ENCODE peak calls at places on chromosome 4, in eight cellular contexts. L, Y, V, U, C, X, H and J are unnamed samples.

GRCh38 chr4:4260185-4260751 is 12.2 kb upstream of the TMEM128 start:
- DNase-seq in L (peak; percentile 26), Y (no peak), V (peak; percentile 51), U (no peak), C (no peak), X (no peak), H (peak; percentile 36), J (no peak)

GRCh38 chr4:13248621-13249298 is 235.4 kb downstream of the RAB28 start:
- DNase-seq in L (peak; percentile 64), Y (no peak), V (peak; percentile 77), U (no peak), C (no peak), X (no peak), H (peak; percentile 70), J (no peak)

GRCh38 chr4:87659247-87659931 is 9.3 kb downstream of the DMP1 start:
- DNase-seq in L (no peak), Y (no peak), V (peak; percentile 30), U (no peak), C (no peak), X (no peak), H (peak; percentile 16), J (no peak)

GRCh38 chr4:46387956-46388355 is 2.0 kb downstream of the GABRA2 start:
- DNase-seq in L (peak; percentile 6), Y (no peak), V (no peak), U (no peak), C (no peak), X (no peak), H (no peak), J (no peak)

GRCh38 chr4:140049024-140049923 is 104.7 kb downstream of the MAML3 start:
- DNase-seq in L (peak; percentile 88), Y (peak; percentile 24), V (peak; percentile 70), U (peak; percentile 54), C (no peak), X (peak; percentile 56), H (peak; percentile 61), J (peak; percentile 1)

GRCh38 chr4:6852582-6852981 is 57.0 kb upstream of the TBC1D14 start:
- DNase-seq in L (no peak), Y (no peak), V (no peak), U (no peak), C (no peak), X (no peak), H (no peak), J (no peak)

GRCh38 chr4:11565213-11565612 is 136.5 kb upstream of the HS3ST1 start:
- DNase-seq in L (no peak), Y (no peak), V (no peak), U (no peak), C (no peak), X (no peak), H (no peak), J (no peak)

GRCh38 chr4:58275856-58276255 is 1165.7 kb upstream of the IGFBP7 start:
- DNase-seq in L (no peak), Y (no peak), V (no peak), U (no peak), C (no peak), X (no peak), H (no peak), J (no peak)

GRCh38 chr4:189845145-189845846 is 95.4 kb upstream of the FRG1 start:
- DNase-seq in L (no peak), Y (no peak), V (peak; percentile 4), U (no peak), C (no peak), X (no peak), H (peak; percentile 2), J (no peak)

GRCh38 chr4:37685726-37686372 is 327 bp downstream of the RELL1 start:
- DNase-seq in L (peak; percentile 63), Y (peak; percentile 37), V (peak; percentile 37), U (no peak), C (no peak), X (no peak), H (no peak), J (peak; percentile 42)

GRCh38 chr4:8725071-8725841 is 132.7 kb downstream of the CPZ start:
- DNase-seq in L (peak; percentile 26), Y (peak; percentile 15), V (no peak), U (no peak), C (peak; percentile 63), X (no peak), H (no peak), J (no peak)

GRCh38 chr4:66000500-66001117 is 330.3 kb upstream of the EPHA5 start:
- DNase-seq in L (no peak), Y (no peak), V (peak; percentile 56), U (no peak), C (no peak), X (no peak), H (peak; percentile 61), J (no peak)

GRCh38 chr4:173538903-173539445 is 8.9 kb upstream of the HAND2 start:
- DNase-seq in L (peak; percentile 16), Y (no peak), V (no peak), U (no peak), C (no peak), X (no peak), H (no peak), J (no peak)

DNA sequence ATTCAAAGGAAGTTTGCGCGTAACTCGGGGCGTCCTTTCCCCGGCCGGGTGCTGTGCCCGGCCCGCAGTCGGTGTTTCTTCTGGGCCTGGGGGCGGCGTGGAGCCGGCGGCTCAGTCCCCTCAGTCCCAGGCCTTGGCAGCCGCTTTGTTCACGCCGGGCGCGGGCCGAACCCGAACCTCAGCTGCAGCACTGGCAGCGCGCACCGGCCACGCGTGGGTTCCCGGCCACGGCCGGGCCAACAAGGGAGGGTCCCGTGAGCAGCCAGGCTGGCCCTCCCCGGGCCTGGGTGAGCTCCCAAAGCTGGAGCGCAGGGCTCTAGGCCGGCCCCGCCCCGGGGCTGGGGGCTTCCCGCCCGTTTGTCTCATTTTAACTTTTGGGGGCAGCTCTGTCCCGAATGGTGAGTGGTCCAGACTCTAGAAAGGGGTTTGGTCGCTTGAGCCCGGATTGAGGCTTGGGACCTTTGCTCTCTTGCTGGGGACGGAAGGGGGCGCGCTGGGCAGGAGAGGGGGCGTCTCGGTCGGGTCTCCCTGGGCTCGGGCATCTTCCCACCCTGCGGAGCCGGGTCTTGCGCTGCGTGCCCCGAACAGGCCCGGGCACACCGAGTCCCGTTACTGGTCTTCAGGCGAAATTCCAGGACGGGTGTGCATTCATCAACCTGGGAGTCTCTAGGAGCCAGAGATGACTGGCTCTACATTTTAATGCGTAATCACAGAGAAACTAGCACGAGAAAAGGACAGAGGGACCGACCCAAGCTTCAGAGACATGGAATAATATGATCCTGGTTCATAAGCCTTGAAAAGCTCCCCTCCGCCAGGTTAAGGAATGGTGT is 177.1 kb downstream of the CBR4 start:
- DNase-seq in L (peak; percentile 78), Y (peak; percentile 56), V (peak; percentile 46), U (peak; percentile 25), C (peak; percentile 87), X (peak; percentile 42), H (no peak), J (no peak)
- H3K4me1 ChIP-seq in L (peaks cover 5% of the 10 kb centered on the region), Y (no peaks in the 10 kb centered on the region), V (peaks cover 3% of the 10 kb centered on the region), U (no peaks in the 10 kb centered on the region), C (no peaks in the 10 kb centered on the region), X (peaks cover 5% of the 10 kb centered on the region), H (peaks cover 43% of the 10 kb centered on the region), J (peaks cover 5% of the 10 kb centered on the region)

GRCh38 chr4:71029504-71029903 is 36.1 kb downstream of the DCK start:
- DNase-seq in L (peak; percentile 62), Y (no peak), V (no peak), U (no peak), C (no peak), X (no peak), H (no peak), J (no peak)

GRCh38 chr4:71026086-71026485 is 32.6 kb downstream of the DCK start:
- DNase-seq in L (no peak), Y (no peak), V (peak; percentile 82), U (peak; percentile 25), C (no peak), X (peak; percentile 25), H (peak; percentile 80), J (no peak)

GRCh38 chr4:71025654-71026053 is 32.2 kb downstream of the DCK start:
- DNase-seq in L (no peak), Y (no peak), V (no peak), U (no peak), C (no peak), X (no peak), H (no peak), J (no peak)

DNA sequence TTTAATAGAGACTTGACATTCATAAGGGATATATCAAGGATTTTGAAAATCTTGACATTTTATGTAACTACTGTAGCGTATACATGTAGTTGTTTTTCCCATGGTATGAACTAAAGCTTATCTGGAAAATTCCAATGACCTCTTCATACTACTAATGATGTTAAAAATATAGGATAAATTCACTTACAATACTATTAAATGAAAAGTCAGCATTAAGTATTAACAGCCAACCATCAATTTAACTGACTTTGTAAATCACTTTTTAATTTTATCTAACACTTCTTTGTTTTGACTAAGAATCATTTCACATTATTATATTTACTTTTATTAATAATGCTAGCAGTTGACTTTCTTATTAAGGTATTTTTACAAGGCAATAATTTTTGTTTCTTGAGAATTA is 34.2 kb downstream of the DCK start:
- DNase-seq in L (no peak), Y (no peak), V (no peak), U (no peak), C (no peak), X (no peak), H (no peak), J (no peak)
- H3K36me3 ChIP-seq in L (no peaks in the 10 kb centered on the region), Y (peaks cover 32% of the 10 kb centered on the region), V (no peaks in the 10 kb centered on the region), U (no peaks in the 10 kb centered on the region), C (no peaks in the 10 kb centered on the region), X (no peaks in the 10 kb centered on the region), H (peaks cover 5% of the 10 kb centered on the region), J (peaks cover 38% of the 10 kb centered on the region)

DNA sequence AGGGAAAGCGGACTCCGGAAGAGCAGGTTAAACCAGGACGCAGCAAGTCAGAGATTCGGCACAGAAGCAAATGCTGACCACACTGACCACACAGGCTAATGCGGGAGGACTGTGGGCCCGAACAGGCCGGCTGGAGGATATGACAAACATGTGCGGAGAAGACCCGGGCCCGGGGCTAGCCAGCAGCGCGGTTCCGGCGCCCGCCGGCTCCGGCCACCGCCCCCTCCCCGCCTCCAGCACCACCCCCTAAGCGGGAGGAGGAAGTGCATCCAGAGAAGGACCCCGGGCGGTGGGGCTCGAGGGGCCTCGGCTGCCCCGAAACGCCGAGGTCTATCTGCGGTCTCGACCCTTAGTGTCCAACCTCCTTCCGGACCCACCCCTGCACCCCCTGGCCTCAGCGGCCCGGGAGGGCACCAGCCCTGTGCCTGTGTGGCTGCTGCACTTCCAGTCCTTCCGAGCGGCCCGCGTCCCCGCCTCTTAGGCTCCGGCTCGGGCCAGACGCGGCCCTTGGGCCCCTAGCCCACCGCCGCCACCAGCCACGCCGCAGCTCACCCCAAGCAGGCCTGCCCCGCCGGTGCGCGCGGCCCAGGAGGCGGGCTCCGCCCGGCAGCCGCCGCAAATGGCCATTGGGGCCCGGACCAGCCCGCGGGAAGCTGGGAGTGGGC is 2.1 kb downstream of the ELOVL6 start:
- DNase-seq in L (peak; percentile 80), Y (peak; percentile 28), V (peak; percentile 51), U (peak; percentile 69), C (peak; percentile 89), X (peak; percentile 48), H (no peak), J (peak; percentile 13)
- H3K4me3 ChIP-seq in L (peak overlapping the region; percentile 96), Y (peak overlapping the region; percentile 78), V (peak overlapping the region; percentile 84), U (peak overlapping the region; percentile 72), C (peak overlapping the region; percentile 81), X (peak overlapping the region; percentile 95), H (peak overlapping the region; percentile 88), J (peak overlapping the region; percentile 95)

GRCh38 chr4:152462715-152463114 is 73.2 kb downstream of the FBXW7 start:
- DNase-seq in L (no peak), Y (no peak), V (peak; percentile 61), U (no peak), C (no peak), X (no peak), H (peak; percentile 49), J (no peak)
- H3K4me1 ChIP-seq in L (peaks cover 4% of the 10 kb centered on the region), Y (no peaks in the 10 kb centered on the region), V (no peaks in the 10 kb centered on the region), U (peaks cover 13% of the 10 kb centered on the region), C (no peaks in the 10 kb centered on the region), X (no peaks in the 10 kb centered on the region), H (no peaks in the 10 kb centered on the region), J (peaks cover 16% of the 10 kb centered on the region)